ENCODE peak calls at places on chromosomes 3 and 15, in ten cellular contexts. S, K, H, P, X, V, R, M, N and Q are unnamed samples.

GRCh38 chr3:180362081-180362480 is 239.9 kb upstream of the TTC14 start:
- DNase-seq in S (no peak), K (no peak), H (no peak), P (no peak), X (no peak), V (no peak), R (no peak), M (no peak), N (no peak), Q (no peak)

GRCh38 chr3:58425782-58426181 is 7.8 kb downstream of the PDHB start:
- DNase-seq in S (no peak), K (no peak), H (no peak), P (no peak), X (no peak), V (no peak), R (no peak), M (no peak), N (no peak), Q (no peak)

GRCh38 chr15:70479785-70480184 is 283.6 kb downstream of the UACA start:
- DNase-seq in S (no peak), K (no peak), H (no peak), P (no peak), X (no peak), V (no peak), R (no peak), M (no peak), N (no peak), Q (no peak)

GRCh38 chr3:45080824-45081223 is 54.7 kb downstream of the CLEC3B start:
- DNase-seq in S (no peak), K (no peak), H (no peak), P (no peak), X (no peak), V (no peak), R (no peak), M (no peak), N (no peak), Q (no peak)

GRCh38 chr15:73959012-73959581 is 32.8 kb downstream of the LOXL1 start:
- DNase-seq in S (no peak), K (no peak), H (no peak), P (peak), X (no peak), V (no peak), R (no peak), M (no peak), N (no peak), Q (no peak)

GRCh38 chr15:85821545-85821944 is 26.8 kb upstream of the KLHL25 start:
- DNase-seq in S (no peak), K (no peak), H (no peak), P (no peak), X (peak), V (no peak), R (no peak), M (no peak), N (no peak), Q (no peak)

GRCh38 chr15:22895465-22896190 is 57.2 kb downstream of the NIPA2 start:
- DNase-seq in S (peak), K (no peak), H (peak), P (no peak), X (peak), V (no peak), R (peak), M (peak), N (no peak), Q (no peak)

GRCh38 chr15:87142096-87142495 is 1062.4 kb downstream of the AGBL1 start:
- DNase-seq in S (peak), K (no peak), H (no peak), P (no peak), X (no peak), V (no peak), R (no peak), M (no peak), N (no peak), Q (no peak)

GRCh38 chr3:182979103-182979697 is 1.1 kb downstream of the DCUN1D1 start:
- DNase-seq in S (peak), K (no peak), H (peak), P (peak), X (peak), V (no peak), R (no peak), M (peak), N (no peak), Q (no peak)

GRCh38 chr3:146165370-146165769 is 4.4 kb upstream of the PLOD2 start:
- DNase-seq in S (peak), K (no peak), H (no peak), P (peak), X (no peak), V (no peak), R (no peak), M (peak), N (no peak), Q (no peak)

GRCh38 chr3:63193647-63194046 is 84.5 kb upstream of the SYNPR start:
- DNase-seq in S (peak), K (no peak), H (peak), P (peak), X (no peak), V (no peak), R (no peak), M (no peak), N (no peak), Q (no peak)

GRCh38 chr3:117540583-117540982 is 831.0 kb downstream of the TUSC7 start:
- DNase-seq in S (peak), K (no peak), H (no peak), P (no peak), X (no peak), V (no peak), R (no peak), M (peak), N (no peak), Q (no peak)

GRCh38 chr15:38398134-38398533 is 55.8 kb upstream of the FAM98B start:
- DNase-seq in S (peak), K (peak), H (no peak), P (peak), X (no peak), V (peak), R (no peak), M (peak), N (peak), Q (no peak)

GRCh38 chr3:55885721-55886120 is 398.6 kb upstream of the WNT5A start:
- DNase-seq in S (peak), K (no peak), H (peak), P (peak), X (no peak), V (no peak), R (no peak), M (peak), N (no peak), Q (no peak)

GRCh38 chr15:52445954-52446353 is 82.7 kb downstream of the MYO5A start:
- DNase-seq in S (no peak), K (no peak), H (no peak), P (no peak), X (no peak), V (no peak), R (no peak), M (no peak), N (no peak), Q (no peak)
- H3K27ac ChIP-seq in S (no peak), K (no peak), H (no peak), P (no peak), X (no peak), V (peak), R (no peak), M (no peak), N (no peak), Q (no peak)

GRCh38 chr3:185797108-185797881 is 27.5 kb downstream of the IGF2BP2 start:
- DNase-seq in S (no peak), K (no peak), H (no peak), P (no peak), X (no peak), V (no peak), R (no peak), M (no peak), N (no peak), Q (no peak)

GRCh38 chr3:185793381-185793780 is 31.5 kb downstream of the IGF2BP2 start:
- DNase-seq in S (no peak), K (no peak), H (no peak), P (no peak), X (no peak), V (no peak), R (no peak), M (no peak), N (no peak), Q (no peak)

GRCh38 chr3:185792955-185793354 is 31.9 kb downstream of the IGF2BP2 start:
- DNase-seq in S (no peak), K (no peak), H (no peak), P (no peak), X (peak), V (no peak), R (no peak), M (no peak), N (no peak), Q (no peak)

GRCh38 chr3:185796431-185797107 is 28.3 kb downstream of the IGF2BP2 start:
- DNase-seq in S (peak), K (no peak), H (peak), P (peak), X (no peak), V (no peak), R (peak), M (peak), N (no peak), Q (no peak)

DNA sequence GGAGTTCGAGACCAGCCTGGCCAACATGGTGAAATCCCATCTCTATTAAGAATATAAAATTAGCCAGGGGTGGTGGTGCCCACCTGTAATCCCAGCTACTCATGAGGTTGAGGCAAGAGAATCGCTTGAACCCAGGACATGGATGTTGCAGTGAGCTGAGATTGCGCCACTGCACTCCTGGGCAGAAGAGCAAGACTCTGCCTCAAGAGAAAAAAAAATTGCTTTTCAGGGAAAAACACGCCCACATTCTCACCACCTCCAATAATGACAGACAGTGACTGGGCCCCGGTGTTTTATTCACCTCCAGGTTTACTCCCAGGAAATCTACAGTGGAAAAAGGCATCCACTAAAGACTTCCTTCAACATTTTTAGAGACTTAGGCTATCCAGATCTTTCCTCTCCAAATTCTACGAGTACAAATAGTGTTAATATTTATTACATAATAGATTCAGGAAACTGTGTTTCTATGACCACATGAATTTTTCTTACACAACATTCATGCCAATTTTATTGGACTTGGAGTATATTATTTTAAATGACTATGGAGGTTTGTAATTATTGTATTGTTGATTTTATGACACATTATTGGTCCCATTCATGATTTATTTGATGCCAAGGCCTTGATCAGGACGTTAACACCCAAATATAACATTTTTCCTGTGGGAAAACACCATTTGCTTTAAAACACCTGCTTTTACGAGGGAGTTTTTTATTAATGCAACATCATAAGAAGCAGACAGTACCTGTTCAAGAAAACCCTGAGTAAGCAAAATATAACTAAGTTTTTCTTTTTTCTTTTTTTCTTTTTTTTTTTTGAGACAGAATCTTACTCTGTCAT is 26.6 kb downstream of the IGF2BP2 start:
- DNase-seq in S (no peak), K (no peak), H (no peak), P (no peak), X (no peak), V (no peak), R (no peak), M (no peak), N (no peak), Q (no peak)
- H3K27ac ChIP-seq in S (no peak), K (no peak), H (no peak), P (no peak), X (no peak), V (no peak), R (no peak), M (no peak), N (no peak), Q (no peak)

GRCh38 chr3:104460477-104461406 is 906.0 kb upstream of the ALCAM start:
- DNase-seq in S (peak), K (no peak), H (peak), P (no peak), X (peak), V (no peak), R (no peak), M (peak), N (peak), Q (no peak)
- H3K27ac ChIP-seq in S (no peak), K (no peak), H (no peak), P (no peak), X (no peak), V (peak), R (no peak), M (no peak), N (peak), Q (no peak)

GRCh38 chr3:190581041-190581501 is 67.2 kb downstream of the IL1RAP start:
- DNase-seq in S (peak), K (no peak), H (no peak), P (peak), X (no peak), V (no peak), R (no peak), M (peak), N (no peak), Q (no peak)

GRCh38 chr3:190586631-190587000 is 72.7 kb downstream of the IL1RAP start:
- DNase-seq in S (peak), K (no peak), H (peak), P (peak), X (no peak), V (no peak), R (no peak), M (peak), N (no peak), Q (no peak)

GRCh38 chr3:190582667-190583066 is 68.8 kb downstream of the IL1RAP start:
- DNase-seq in S (no peak), K (no peak), H (no peak), P (no peak), X (no peak), V (no peak), R (no peak), M (no peak), N (no peak), Q (no peak)

GRCh38 chr3:190589326-190589725 is 75.4 kb downstream of the IL1RAP start:
- DNase-seq in S (no peak), K (no peak), H (no peak), P (no peak), X (no peak), V (no peak), R (no peak), M (no peak), N (no peak), Q (no peak)

DNA sequence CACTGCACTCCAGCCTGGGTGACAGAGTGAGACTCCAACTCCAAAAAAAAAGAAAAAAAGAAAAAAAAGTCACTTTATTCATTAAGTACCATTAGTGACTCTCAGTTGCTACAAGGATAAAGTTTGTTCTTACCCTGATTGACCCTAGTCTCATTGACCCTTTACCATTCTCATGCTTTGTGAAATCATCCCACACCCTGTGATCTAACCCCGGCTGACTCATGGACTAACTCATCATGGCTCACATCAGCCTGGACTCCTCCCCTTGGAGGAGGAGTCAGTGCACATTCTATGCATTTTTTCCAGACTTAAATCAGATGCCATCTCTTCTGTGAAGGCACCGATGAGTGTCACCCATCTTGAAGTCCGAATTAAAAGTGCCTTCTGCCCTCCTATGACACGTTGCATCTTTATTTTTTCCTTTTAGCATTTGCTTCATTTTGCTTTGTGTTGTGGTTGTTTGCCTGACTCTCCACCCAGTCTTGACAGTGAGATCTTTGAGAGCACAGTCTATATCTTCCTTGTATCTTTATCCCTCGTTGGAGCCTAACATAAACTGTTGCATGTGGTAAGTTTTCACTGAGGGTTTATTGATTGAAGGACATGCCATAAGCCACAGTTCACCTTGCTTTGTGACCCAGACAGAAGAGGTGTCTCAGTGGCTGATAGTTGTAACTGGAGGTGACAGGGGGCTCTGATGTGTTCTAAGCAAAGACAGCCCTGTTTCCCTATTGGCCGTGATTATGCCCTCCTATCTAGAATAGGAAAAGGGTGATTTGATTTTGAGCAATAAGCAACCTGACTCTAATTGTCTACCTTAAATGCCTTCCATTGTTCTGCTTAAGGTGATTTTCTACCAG is 72.1 kb downstream of the IL1RAP start:
- DNase-seq in S (peak), K (no peak), H (peak), P (peak), X (peak), V (no peak), R (no peak), M (peak), N (no peak), Q (no peak)
- H3K27ac ChIP-seq in S (peak), K (no peak), H (peak), P (peak), X (no peak), V (no peak), R (no peak), M (peak), N (no peak), Q (no peak)